ENCODE peak calls at places on chromosome 22, in seven cellular contexts. R, G, J, E, S, W and X are unnamed samples.

GRCh38 chr22:29030016-29030617 is 31.5 kb downstream of the C22orf31 start:
- DNase-seq in E (peak; percentile 68), S (no peak), G (peak; percentile 52), J (no peak), R (peak; percentile 16), W (no peak), X (no peak)

GRCh38 chr22:24517446-24517845 is 22.3 kb downstream of the UPB1 start:
- DNase-seq in J (no peak), S (no peak), W (no peak), G (no peak), R (no peak), E (no peak), X (no peak)

GRCh38 chr22:42648368-42649260 is 578 bp downstream of the CYB5R3 start:
- DNase-seq in R (peak; percentile 23), G (peak; percentile 92), W (peak; percentile 33), E (peak; percentile 48), S (no peak), J (peak; percentile 70), X (no peak)

GRCh38 chr22:27237342-27237741 is 564.2 kb downstream of the MN1 start:
- DNase-seq in J (no peak), R (no peak), G (no peak), W (no peak), S (no peak), E (no peak), X (no peak)

GRCh38 chr22:49396817-49397216 is 430.9 kb downstream of the BRD1 start:
- DNase-seq in J (no peak), W (no peak), E (no peak), R (no peak), S (no peak), G (no peak), X (no peak)

GRCh38 chr22:39178206-39179111 is 26.0 kb upstream of the CBX7 start:
- DNase-seq in S (peak; percentile 85), G (no peak), W (no peak), R (peak; percentile 93), J (peak; percentile 87), E (no peak), X (peak; percentile 43)

GRCh38 chr22:32444068-32444467 is 20.2 kb downstream of the BPIFC start:
- DNase-seq in S (no peak), R (peak; percentile 4), W (no peak), E (peak; percentile 44), G (no peak), J (peak; percentile 23), X (no peak)

GRCh38 chr22:31295413-31295812 is 3.1 kb upstream of the PIK3IP1 start:
- DNase-seq in R (no peak), E (no peak), J (no peak), S (no peak), G (no peak), W (no peak), X (no peak)

GRCh38 chr22:37546436-37547248 is 13.6 kb upstream of the CDC42EP1 start:
- DNase-seq in W (peak; percentile 76), S (peak; percentile 95), J (peak; percentile 39), G (peak; percentile 57), E (no peak), R (peak; percentile 96), X (peak; percentile 68)

GRCh38 chr22:38570841-38571364 is 920 bp upstream of the DMC1 start:
- DNase-seq in J (peak; percentile 8), E (peak; percentile 39), S (no peak), W (peak; percentile 70), G (peak; percentile 48), R (peak; percentile 31), X (peak; percentile 17)

GRCh38 chr22:29480512-29481264 is 670 bp downstream of the NEFH start:
- DNase-seq in E (no peak), G (no peak), R (peak; percentile 72), J (peak; percentile 23), S (no peak), W (peak; percentile 43), X (peak; percentile 56)

GRCh38 chr22:26587991-26588613 is 1.8 kb downstream of the TPST2 start:
- DNase-seq in G (no peak), E (no peak), J (no peak), R (peak; percentile 24), W (no peak), S (no peak), X (no peak)

GRCh38 chr22:17734197-17734596 is 40.1 kb downstream of the BID start:
- DNase-seq in J (no peak), S (no peak), W (no peak), G (no peak), E (no peak), R (peak; percentile 56), X (peak; percentile 87)

GRCh38 chr22:49368976-49369725 is 458.5 kb downstream of the BRD1 start:
- DNase-seq in R (no peak), J (peak; percentile 8), G (peak; percentile 14), S (no peak), W (no peak), E (no peak), X (no peak)

GRCh38 chr22:39253427-39254070 is 8.8 kb upstream of the PDGFB start:
- DNase-seq in R (peak; percentile 72), W (peak; percentile 36), S (peak; percentile 46), J (peak; percentile 76), G (peak; percentile 52), E (peak; percentile 78), X (peak; percentile 89)

GRCh38 chr22:27456696-27457503 is 344.7 kb downstream of the MN1 start:
- DNase-seq in J (no peak), W (no peak), G (no peak), R (peak; percentile 83), E (no peak), S (no peak), X (peak; percentile 93)

GRCh38 chr22:19749876-19750275 is 10.7 kb upstream of the TBX1 start:
- DNase-seq in R (no peak), W (no peak), S (no peak), E (no peak), J (no peak), G (no peak), X (no peak)

GRCh38 chr22:38725900-38726655 is 20.3 kb downstream of the GTPBP1 start:
- DNase-seq in J (no peak), W (no peak), S (no peak), G (no peak), E (no peak), R (no peak), X (no peak)

GRCh38 chr22:32208681-32209080 is 3.8 kb upstream of the RFPL2 start:
- DNase-seq in R (no peak), S (no peak), G (no peak), J (no peak), E (no peak), W (no peak), X (no peak)

GRCh38 chr22:42553475-42554361 is at the start of gene SERHL2:
- DNase-seq in W (peak; percentile 98), E (peak; percentile 89), R (peak; percentile 71), G (peak; percentile 95), J (peak; percentile 85), S (no peak), X (peak; percentile 55)

GRCh38 chr22:27748355-27749168 is 53.0 kb downstream of the MN1 start:
- DNase-seq in R (peak; percentile 66), G (no peak), W (no peak), J (no peak), E (peak; percentile 28), S (no peak), X (peak; percentile 58)

GRCh38 chr22:37817705-37818311 is 5.4 kb upstream of the GALR3 start:
- DNase-seq in S (peak; percentile 33), G (peak; percentile 89), J (peak; percentile 83), E (peak; percentile 94), R (peak; percentile 82), W (peak; percentile 92), X (peak; percentile 68)

GRCh38 chr22:19796169-19796568 is 35.6 kb downstream of the TBX1 start:
- DNase-seq in W (no peak), E (no peak), S (no peak), J (no peak), R (no peak), G (no peak), X (no peak)

GRCh38 chr22:50691521-50691920 is 18.9 kb downstream of the SHANK3 start:
- DNase-seq in J (peak; percentile 65), R (peak; percentile 71), G (no peak), S (no peak), W (peak; percentile 52), E (peak; percentile 47), X (peak; percentile 44)

GRCh38 chr22:37431366-37431765 is 4.1 kb upstream of the ELFN2 start:
- DNase-seq in E (no peak), S (no peak), W (no peak), G (no peak), J (no peak), R (no peak), X (peak; percentile 12)

GRCh38 chr22:26568207-26568706 is 21.7 kb downstream of the TPST2 start:
- DNase-seq in G (no peak), W (no peak), S (no peak), R (no peak), J (peak; percentile 40), E (no peak), X (peak; percentile 12)

GRCh38 chr22:37746366-37747089 is 49.7 kb downstream of the TRIOBP start:
- DNase-seq in E (no peak), W (no peak), R (no peak), G (peak; percentile 53), J (no peak), S (no peak), X (no peak)

GRCh38 chr22:41284465-41284864 is 1.5 kb downstream of the RANGAP1 start:
- DNase-seq in R (no peak), W (no peak), E (peak; percentile 77), G (no peak), S (no peak), J (no peak), X (no peak)

GRCh38 chr22:39984006-39984405 is 10.7 kb upstream of the FAM83F start:
- DNase-seq in G (no peak), S (no peak), J (no peak), W (no peak), E (no peak), R (peak; percentile 41), X (peak; percentile 58)

GRCh38 chr22:19959043-19959586 is 17.5 kb upstream of the TXNRD2 start:
- DNase-seq in G (peak; percentile 87), J (peak; percentile 93), W (no peak), S (no peak), E (peak; percentile 89), R (peak; percentile 66), X (peak; percentile 39)

GRCh38 chr22:27474112-27474571 is 327.4 kb downstream of the MN1 start:
- DNase-seq in G (no peak), S (no peak), J (no peak), W (no peak), E (no peak), R (no peak), X (no peak)

GRCh38 chr22:19738664-19739447 is 15.5 kb downstream of the GP1BB start:
- DNase-seq in G (no peak), S (no peak), J (no peak), E (no peak), W (no peak), R (no peak), X (no peak)